ENCODE peak calls at places on chromosomes 16 and 17, in four cellular contexts. R is OCI-LY7, A is GM06990, S is PC-3. P is an unnamed sample.

GRCh38 chr16:81444448-81445121 is at the start of gene CMIP:
- DNase-seq in R (peak; percentile 89), A (peak; percentile 86), S (peak; percentile 79), P (peak; percentile 81)

GRCh38 chr16:57152096-57153093 is 33.4 kb downstream of the PSME3IP1 start:
- DNase-seq in R (no peak), A (no peak), S (no peak), P (no peak)

GRCh38 chr17:19418312-19418992 is 7.4 kb downstream of the RNF112 start:
- DNase-seq in R (peak; percentile 34), A (no peak), S (peak; percentile 56), P (no peak)

GRCh38 chr16:52574105-52574437 is 27.1 kb upstream of the TOX3 start:
- DNase-seq in R (no peak), A (no peak), S (no peak), P (no peak)

GRCh38 chr16:74865922-74866598 is 91.4 kb upstream of the FA2H start:
- DNase-seq in R (no peak), A (no peak), S (no peak), P (no peak)

GRCh38 chr17:15648384-15648783 is 28.9 kb upstream of the FBXW10B start:
- DNase-seq in R (no peak), A (no peak), S (no peak), P (no peak)

GRCh38 chr17:64783556-64784352 is 121.6 kb upstream of the SMURF2 start:
- DNase-seq in R (no peak), A (no peak), S (no peak), P (no peak)

GRCh38 chr17:49388290-49388640 is 26.2 kb upstream of the ZNF652 start:
- DNase-seq in R (peak; percentile 71), A (peak; percentile 71), S (no peak), P (peak; percentile 43)

GRCh38 chr16:27083861-27084261 is 17.1 kb downstream of the C16orf82 start:
- DNase-seq in R (peak; percentile 10), A (no peak), S (no peak), P (no peak)

GRCh38 chr17:54736573-54736972 is 164.1 kb upstream of the TOM1L1 start:
- DNase-seq in R (peak; percentile 0), A (no peak), S (no peak), P (no peak)

GRCh38 chr16:3431779-3432219 is 11.5 kb downstream of the ZNF597 start:
- DNase-seq in R (no peak), A (peak; percentile 33), S (no peak), P (peak; percentile 38)

GRCh38 chr16:57810197-57811024 is 8.1 kb upstream of the KIFC3 start:
- DNase-seq in R (no peak), A (peak; percentile 77), S (peak; percentile 90), P (peak; percentile 78)

GRCh38 chr17:31158741-31159377 is 64.1 kb downstream of the NF1 start:
- DNase-seq in R (no peak), A (no peak), S (no peak), P (peak; percentile 20)

GRCh38 chr17:57739402-57740224 is 5.5 kb downstream of the CCDC182 start:
- DNase-seq in R (peak; percentile 69), A (no peak), S (peak; percentile 75), P (no peak)

GRCh38 chr17:151004-151403 is 13.6 kb downstream of the SCGB1C2 start:
- DNase-seq in R (no peak), A (no peak), S (no peak), P (no peak)

GRCh38 chr17:72175263-72175662 is 54.4 kb downstream of the SOX9 start:
- DNase-seq in R (no peak), A (no peak), S (no peak), P (no peak)

GRCh38 chr16:2715519-2715918 is 4.5 kb downstream of the PRSS27 start:
- DNase-seq in R (peak; percentile 29), A (peak; percentile 66), S (no peak), P (peak; percentile 83)

GRCh38 chr16:24974859-24975258 is 40.3 kb downstream of the ARHGAP17 start:
- DNase-seq in R (no peak), A (no peak), S (no peak), P (no peak)

DNA sequence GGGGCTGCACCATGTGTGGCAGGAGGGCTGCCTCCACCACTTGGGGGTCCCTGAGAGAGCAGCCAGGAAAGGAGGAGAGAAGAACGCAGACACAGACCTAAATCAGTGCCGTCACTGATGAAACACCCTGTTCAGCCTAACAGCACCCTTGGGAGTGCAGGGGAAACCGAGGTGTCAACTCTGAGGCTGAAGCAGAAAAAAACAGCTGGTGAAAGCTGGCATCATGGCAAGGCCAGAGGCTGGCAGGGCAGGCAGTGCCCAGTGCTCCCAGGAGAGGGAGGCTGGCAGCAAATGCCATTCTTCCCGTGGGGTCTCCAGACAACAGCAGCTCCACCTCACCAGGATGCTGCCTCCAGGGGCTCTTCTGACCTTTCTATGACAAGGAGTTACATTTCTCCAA is 23.1 kb downstream of the SPHK1 start:
- DNase-seq in R (no peak), A (no peak), S (no peak), P (no peak)
- H3K36me3 ChIP-seq in R (peaks cover 61% of the 10 kb centered on the region), A (peaks cover 14% of the 10 kb centered on the region), S (peaks cover 24% of the 10 kb centered on the region), P (peaks cover 12% of the 10 kb centered on the region)

GRCh38 chr16:84090212-84090611 is 26.5 kb downstream of the MBTPS1 start:
- DNase-seq in R (no peak), A (no peak), S (no peak), P (no peak)

GRCh38 chr16:84086996-84087395 is 29.7 kb downstream of the MBTPS1 start:
- DNase-seq in R (no peak), A (no peak), S (no peak), P (no peak)

GRCh38 chr16:84087461-84088151 is 29.1 kb downstream of the MBTPS1 start:
- DNase-seq in R (peak; percentile 20), A (no peak), S (no peak), P (no peak)

GRCh38 chr16:84086357-84086756 is 30.4 kb downstream of the MBTPS1 start:
- DNase-seq in R (no peak), A (no peak), S (no peak), P (no peak)

GRCh38 chr16:84088695-84089395 is 27.9 kb downstream of the MBTPS1 start:
- DNase-seq in R (peak; percentile 76), A (peak; percentile 61), S (peak; percentile 8), P (peak; percentile 13)
- H3K36me3 ChIP-seq in R (peaks cover 89% of the 10 kb centered on the region), A (peaks cover 29% of the 10 kb centered on the region), S (peaks cover 18% of the 10 kb centered on the region), P (peaks cover 59% of the 10 kb centered on the region)

GRCh38 chr16:70320121-70320520 is 21.1 kb downstream of the DDX19B start:
- DNase-seq in R (no peak), A (no peak), S (no peak), P (no peak)
- H3K36me3 ChIP-seq in R (peaks cover 19% of the 10 kb centered on the region), A (peaks cover 11% of the 10 kb centered on the region), S (no peaks in the 10 kb centered on the region), P (peaks cover 18% of the 10 kb centered on the region)

GRCh38 chr16:10388987-10389386 is 3.1 kb downstream of the ATF7IP2 start:
- DNase-seq in R (no peak), A (no peak), S (no peak), P (no peak)

GRCh38 chr16:10390867-10391266 is 5.0 kb downstream of the ATF7IP2 start:
- DNase-seq in R (no peak), A (no peak), S (no peak), P (no peak)

GRCh38 chr16:10387378-10387681 is 1.5 kb downstream of the ATF7IP2 start:
- DNase-seq in R (no peak), A (no peak), S (no peak), P (peak; percentile 22)

GRCh38 chr16:10390330-10390729 is 4.5 kb downstream of the ATF7IP2 start:
- DNase-seq in R (no peak), A (no peak), S (no peak), P (no peak)

GRCh38 chr16:10391339-10391738 is 5.5 kb downstream of the ATF7IP2 start:
- DNase-seq in R (no peak), A (no peak), S (no peak), P (no peak)
- H3K36me3 ChIP-seq in R (peaks cover 36% of the 10 kb centered on the region), A (no peaks in the 10 kb centered on the region), S (no peaks in the 10 kb centered on the region), P (peaks cover 5% of the 10 kb centered on the region)

DNA sequence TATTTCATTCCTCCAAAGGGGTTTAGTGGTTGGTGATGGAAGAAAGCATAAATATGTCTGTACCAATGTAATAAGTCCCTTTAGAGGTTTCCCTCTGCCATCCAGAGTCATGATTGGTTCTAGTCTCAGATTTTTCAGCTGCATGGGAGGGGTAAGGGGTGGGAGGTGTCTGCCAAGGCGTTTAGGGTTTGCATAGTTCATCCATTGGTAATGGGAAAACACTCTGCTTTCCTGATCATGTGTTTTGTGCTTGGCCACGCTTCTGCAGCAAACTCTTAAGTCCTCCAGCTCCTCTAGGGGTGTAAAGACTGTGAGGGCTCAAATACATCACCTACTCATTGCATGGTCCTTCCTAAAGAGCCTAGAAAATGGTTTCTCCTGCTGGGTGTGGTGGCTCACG is 29.8 kb downstream of the LIG3 start:
- DNase-seq in R (no peak), A (no peak), S (no peak), P (no peak)
- H3K36me3 ChIP-seq in R (peaks cover 24% of the 10 kb centered on the region), A (peaks cover 24% of the 10 kb centered on the region), S (peaks cover 42% of the 10 kb centered on the region), P (peaks cover 50% of the 10 kb centered on the region)

GRCh38 chr17:78422872-78423588 is 44.6 kb downstream of the PGS1 start:
- DNase-seq in R (no peak), A (no peak), S (no peak), P (no peak)

GRCh38 chr17:78423961-78424747 is 45.7 kb downstream of the PGS1 start:
- DNase-seq in R (no peak), A (no peak), S (no peak), P (no peak)

GRCh38 chr17:78427140-78427539 is 48.7 kb downstream of the PGS1 start:
- DNase-seq in R (no peak), A (no peak), S (no peak), P (no peak)

GRCh38 chr17:78426293-78426879 is 47.9 kb downstream of the PGS1 start:
- DNase-seq in R (no peak), A (no peak), S (no peak), P (no peak)

GRCh38 chr17:78425429-78425828 is 47.0 kb downstream of the PGS1 start:
- DNase-seq in R (no peak), A (no peak), S (no peak), P (no peak)
- H3K36me3 ChIP-seq in R (peaks cover 60% of the 10 kb centered on the region), A (peaks cover 34% of the 10 kb centered on the region), S (peaks cover 41% of the 10 kb centered on the region), P (peaks cover 37% of the 10 kb centered on the region)

P was measured in CD8-positive, alpha-beta memory T cell.